ENCODE peak calls at places on chromosome 12, in nine cellular contexts. N is heart right ventricle, R is right lobe of liver, A is mucosa of descending colon, D is neural progenitor cell, W is Caco-2, O is tibial artery, Q is esophagus muscularis mucosa, C is gastrocnemius medialis. S is an unnamed sample. For H3K36me3, the result is how much of the 10 kb centered on the place peaks cover.

GRCh38 chr12:76033116-76034001 is 1.8 kb upstream of the PHLDA1 start:
- DNase-seq in N (no peak), R (no peak), A (no peak), D (peak), W (no peak), O (no peak), Q (no peak), C (no peak), S (no peak)

GRCh38 chr12:85835810-85836715 is at the start of gene RASSF9:
- DNase-seq in N (peak), R (peak), A (no peak), D (peak), W (peak), O (peak), Q (no peak), C (peak), S (peak)

GRCh38 chr12:65824314-65824563 is at the start of gene HMGA2:
- DNase-seq in N (no peak), R (no peak), A (peak), D (no peak), W (no peak), O (peak), Q (no peak), C (no peak), S (no peak)

GRCh38 chr12:109927622-109928021 is 27.5 kb downstream of the TCHP start:
- DNase-seq in N (no peak), R (no peak), A (no peak), D (peak), W (no peak), O (no peak), Q (no peak), C (no peak), S (no peak)

GRCh38 chr12:46450279-46450748 is 77.7 kb upstream of the SLC38A2 start:
- DNase-seq in N (peak), R (peak), A (peak), D (no peak), W (no peak), O (peak), Q (no peak), C (peak), S (peak)

GRCh38 chr12:75099215-75099614 is 110.4 kb downstream of the KCNC2 start:
- DNase-seq in N (no peak), R (no peak), A (no peak), D (no peak), W (no peak), O (no peak), Q (no peak), C (no peak), S (no peak)

GRCh38 chr12:46267618-46268348 is 1.1 kb downstream of the SLC38A1 start:
- DNase-seq in N (no peak), R (no peak), A (peak), D (peak), W (no peak), O (no peak), Q (no peak), C (no peak), S (no peak)

GRCh38 chr12:113658030-113658655 is 186.5 kb upstream of the LHX5 start:
- DNase-seq in N (no peak), R (no peak), A (no peak), D (no peak), W (no peak), O (no peak), Q (no peak), C (no peak), S (no peak)

GRCh38 chr12:59742831-59743230 is 147.0 kb downstream of the SLC16A7 start:
- DNase-seq in N (no peak), R (no peak), A (no peak), D (no peak), W (no peak), O (no peak), Q (no peak), C (no peak), S (no peak)

GRCh38 chr12:52027085-52027843 is 20.5 kb downstream of the TAMALIN start:
- DNase-seq in N (peak), R (no peak), A (no peak), D (peak), W (no peak), O (no peak), Q (no peak), C (peak), S (no peak)

GRCh38 chr12:42360747-42361403 is 34.9 kb downstream of the PPHLN1 start:
- DNase-seq in N (no peak), R (no peak), A (no peak), D (no peak), W (no peak), O (no peak), Q (no peak), C (no peak), S (no peak)

GRCh38 chr12:62703011-62703380 is 232.0 kb downstream of the PPM1H start:
- DNase-seq in N (no peak), R (no peak), A (no peak), D (no peak), W (no peak), O (no peak), Q (no peak), C (no peak), S (no peak)

GRCh38 chr12:28089363-28089762 is 100.9 kb upstream of the CCDC91 start:
- DNase-seq in N (peak), R (no peak), A (no peak), D (peak), W (no peak), O (no peak), Q (no peak), C (no peak), S (no peak)

GRCh38 chr12:111767362-111768158 is 827 bp downstream of the ALDH2 start:
- DNase-seq in N (no peak), R (no peak), A (peak), D (peak), W (no peak), O (no peak), Q (no peak), C (no peak), S (no peak)

GRCh38 chr12:126719886-126720666 is 1546.9 kb upstream of the TMEM132C start:
- DNase-seq in N (no peak), R (no peak), A (no peak), D (peak), W (no peak), O (no peak), Q (no peak), C (no peak), S (no peak)

GRCh38 chr12:27578689-27579372 is 54.8 kb downstream of the PPFIBP1 start:
- DNase-seq in N (no peak), R (no peak), A (no peak), D (no peak), W (no peak), O (no peak), Q (no peak), C (no peak), S (no peak)

GRCh38 chr12:41681898-41682297 is 462.8 kb downstream of the GXYLT1 start:
- DNase-seq in N (no peak), R (no peak), A (no peak), D (no peak), W (no peak), O (no peak), Q (no peak), C (no peak), S (no peak)

GRCh38 chr12:46402861-46403731 is 30.5 kb upstream of the SLC38A2 start:
- DNase-seq in N (no peak), R (no peak), A (no peak), D (no peak), W (no peak), O (no peak), Q (no peak), C (no peak), S (no peak)

GRCh38 chr12:57058454-57058853 is 8.5 kb upstream of the MYO1A start:
- DNase-seq in N (no peak), R (no peak), A (no peak), D (no peak), W (no peak), O (no peak), Q (no peak), C (no peak), S (no peak)

GRCh38 chr12:104974626-104975290 is 11.4 kb upstream of the NOPCHAP1 start:
- DNase-seq in N (no peak), R (no peak), A (no peak), D (no peak), W (no peak), O (no peak), Q (no peak), C (no peak), S (no peak)

GRCh38 chr12:104976703-104977102 is 9.4 kb upstream of the NOPCHAP1 start:
- DNase-seq in N (no peak), R (no peak), A (no peak), D (no peak), W (no peak), O (no peak), Q (no peak), C (no peak), S (no peak)

GRCh38 chr12:104973250-104973649 is 12.9 kb upstream of the NOPCHAP1 start:
- DNase-seq in N (no peak), R (no peak), A (no peak), D (no peak), W (no peak), O (no peak), Q (no peak), C (no peak), S (no peak)

GRCh38 chr12:104971276-104971675 is 13.2 kb upstream of the SLC41A2 start:
- DNase-seq in N (no peak), R (no peak), A (no peak), D (no peak), W (no peak), O (no peak), Q (no peak), C (no peak), S (no peak)

GRCh38 chr12:104975621-104976343 is 10.3 kb upstream of the NOPCHAP1 start:
- DNase-seq in N (no peak), R (no peak), A (no peak), D (no peak), W (no peak), O (no peak), Q (no peak), C (no peak), S (no peak)
- H3K36me3 ChIP-seq in N (under half), R (under half), A (under half), D (under half), W (under half), O (under half), Q (under half), C (under half), S (under half)

GRCh38 chr12:101891462-101891971 is 14.1 kb downstream of the DRAM1 start:
- DNase-seq in N (no peak), R (no peak), A (no peak), D (no peak), W (no peak), O (peak), Q (no peak), C (no peak), S (peak)
- H3K4me3 ChIP-seq in N (no peak), R (no peak), A (no peak), D (no peak), W (no peak), O (no peak), Q (no peak), C (no peak), S (no peak)

GRCh38 chr12:67475725-67476124 is 172.8 kb upstream of the DYRK2 start:
- DNase-seq in N (no peak), R (no peak), A (no peak), D (no peak), W (no peak), O (no peak), Q (no peak), C (no peak), S (no peak)
- TF ChIP-seq CTCF in N (no peak), R (no peak), A (no peak), D (no peak), W (no peak), O (no peak), Q (no peak), C (no peak), S (no peak)

DNA sequence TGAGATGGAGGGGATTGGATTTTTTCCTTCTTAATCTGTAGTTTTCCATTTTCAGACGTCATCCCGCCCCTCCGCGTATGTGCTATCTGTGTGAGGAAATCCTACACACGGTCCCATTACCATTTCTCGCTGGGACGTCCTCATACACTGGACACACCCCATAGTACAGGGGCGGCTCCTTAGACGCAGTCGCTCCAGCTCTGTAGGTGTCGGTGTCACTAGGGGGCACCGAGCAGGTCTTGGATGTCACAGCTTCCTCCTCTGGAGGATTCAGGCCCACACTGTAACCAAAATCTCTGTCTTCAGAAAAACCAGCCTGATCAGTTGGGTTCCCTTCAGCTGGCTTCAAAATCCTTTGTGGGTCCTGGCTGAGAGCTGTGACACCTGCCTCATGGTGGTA is 7.1 kb downstream of the ANKLE2 start:
- DNase-seq in N (no peak), R (no peak), A (no peak), D (no peak), W (no peak), O (no peak), Q (no peak), C (no peak), S (no peak)
- H3K36me3 ChIP-seq in N (half or more), R (under half), A (under half), D (under half), W (under half), O (half or more), Q (half or more), C (half or more), S (half or more)

DNA sequence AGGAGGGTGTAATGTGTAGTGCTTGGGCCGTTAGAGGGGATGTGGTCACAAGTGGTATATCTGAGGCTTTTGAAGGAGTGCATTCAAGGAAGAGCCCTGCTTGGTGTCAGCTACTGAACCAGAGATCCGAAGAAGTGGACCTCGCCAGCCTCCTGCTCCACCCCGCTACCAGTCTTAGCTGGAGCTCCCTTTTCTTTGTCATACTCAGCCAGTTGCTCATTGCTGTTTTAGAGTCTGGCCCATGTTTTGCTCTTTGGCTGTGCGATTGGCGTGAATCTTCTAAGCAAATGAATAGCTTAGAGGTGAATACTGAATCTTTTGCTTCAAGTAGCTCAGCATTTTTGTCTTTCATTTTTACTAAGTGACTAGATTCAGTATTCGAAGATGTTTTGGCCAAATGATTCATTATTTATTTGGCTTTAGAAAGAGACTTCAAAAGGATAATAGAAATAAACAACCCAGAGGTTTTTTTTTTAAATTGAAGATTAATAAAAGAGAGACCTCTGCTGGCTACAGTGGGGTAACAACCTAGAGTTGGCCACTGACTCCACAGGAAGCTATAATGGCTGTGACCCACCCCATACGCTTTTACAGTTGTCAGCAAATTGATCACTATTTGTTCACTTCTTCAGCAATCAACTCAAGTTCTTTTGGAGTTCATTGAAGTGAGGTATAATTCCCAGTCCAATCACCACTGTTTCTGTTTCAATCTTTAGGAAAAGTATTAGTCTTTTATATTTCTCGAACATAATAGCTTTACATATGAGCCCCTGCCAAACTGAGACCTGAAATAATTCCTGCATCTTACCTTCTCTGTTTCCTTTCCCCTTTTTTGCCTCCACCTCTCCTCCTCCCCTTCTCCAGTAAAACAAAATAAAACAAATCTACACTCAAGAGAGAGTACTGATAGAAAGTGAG is 19.9 kb downstream of the CDKN1B start:
- DNase-seq in N (peak), R (no peak), A (no peak), D (peak), W (no peak), O (peak), Q (no peak), C (no peak), S (peak)
- H3K4me3 ChIP-seq in N (no peak), R (no peak), A (no peak), D (no peak), W (no peak), O (peak), Q (no peak), C (peak), S (peak)

DNA sequence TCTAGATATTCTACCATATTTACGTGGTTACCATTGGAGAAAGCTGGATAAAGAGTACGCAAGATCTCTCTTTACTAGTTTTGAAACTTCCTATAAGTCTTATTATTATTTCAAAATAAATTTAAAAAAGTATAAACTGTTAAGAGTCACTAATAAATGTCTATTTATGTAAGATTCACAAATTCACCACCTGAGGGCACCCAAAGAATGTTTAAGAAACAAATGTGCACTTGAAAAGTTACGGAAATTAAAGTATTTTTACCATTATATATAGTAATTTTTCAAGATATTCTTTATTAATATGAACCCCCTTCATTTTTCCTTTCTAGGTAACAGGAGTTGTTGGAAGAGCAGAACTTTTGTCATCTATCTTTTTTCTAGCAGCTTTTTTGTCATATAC is 11.9 kb downstream of the TMTC3 start:
- DNase-seq in N (no peak), R (no peak), A (no peak), D (peak), W (no peak), O (no peak), Q (no peak), C (no peak), S (no peak)
- TF ChIP-seq CTCF in N (peak), R (peak), A (no peak), D (peak), W (no peak), O (no peak), Q (peak), C (no peak), S (no peak)